ENCODE peak calls at places on chromosomes 6 and 20, in six cellular contexts. O is neural progenitor cell, S is PC-3, X is GM23248, Z is MM.1S, F is SK-N-SH. T is an unnamed sample. For H3F3A, the result is how much of the 10 kb centered on the place peaks cover.

GRCh38 chr6:119182404-119182803 is 103.9 kb upstream of the FAM184A start:
- DNase-seq in O (no peak), Z (no peak), F (no peak), X (no peak), S (no peak), T (no peak)

GRCh38 chr6:81766482-81767069 is 14.1 kb upstream of the TENT5A start:
- DNase-seq in Z (no peak), O (no peak), F (no peak), X (peak), S (peak), T (no peak)

GRCh38 chr20:3812975-3813599 is 7.3 kb upstream of the AP5S1 start:
- DNase-seq in F (no peak), Z (no peak), O (no peak), S (no peak), X (no peak), T (no peak)

GRCh38 chr20:24425523-24425922 is 43.9 kb upstream of the SYNDIG1 start:
- DNase-seq in S (no peak), O (no peak), X (no peak), F (no peak), Z (no peak), T (peak)

GRCh38 chr20:60313609-60314008 is 355.4 kb downstream of the CDH26 start:
- DNase-seq in Z (no peak), X (no peak), O (no peak), S (no peak), F (no peak), T (no peak)

GRCh38 chr6:571892-572291 is 85.0 kb downstream of the HUS1B start:
- DNase-seq in S (peak), O (no peak), X (no peak), F (no peak), Z (no peak), T (no peak)

GRCh38 chr6:88562737-88563625 is 396.8 kb upstream of the CNR1 start:
- DNase-seq in Z (no peak), S (no peak), O (no peak), F (no peak), X (no peak), T (no peak)

GRCh38 chr6:81937296-81937937 is 184.9 kb upstream of the TENT5A start:
- DNase-seq in O (no peak), X (peak), S (peak), F (no peak), Z (no peak), T (no peak)

GRCh38 chr6:106849676-106850332 is 124.7 kb downstream of the CD24 start:
- DNase-seq in X (no peak), S (no peak), O (no peak), F (no peak), Z (no peak), T (no peak)

GRCh38 chr6:100137759-100138158 is 143.7 kb upstream of the MCHR2 start:
- DNase-seq in X (no peak), F (no peak), S (no peak), Z (no peak), O (no peak), T (no peak)

GRCh38 chr20:37576911-37577310 is 49.2 kb upstream of the BLCAP start:
- DNase-seq in F (no peak), Z (no peak), O (no peak), X (no peak), S (no peak), T (no peak)

GRCh38 chr6:32079566-32080290 is 29.4 kb downstream of the TNXB start:
- DNase-seq in S (peak), O (no peak), X (peak), Z (no peak), F (no peak), T (no peak)
- H3F3A ChIP-seq in S (under half), O (under half), X (under half), Z (under half), F (under half), T (under half)

GRCh38 chr20:19129976-19130612 is 82.3 kb upstream of the SLC24A3 start:
- DNase-seq in S (no peak), F (no peak), O (no peak), X (no peak), Z (peak), T (no peak)
- TF ChIP-seq EZH2phosphoT487 in S (no peak), F (no peak), O (no peak), X (no peak), Z (no peak), T (no peak)

GRCh38 chr6:3406928-3407809 is 49.7 kb downstream of the SLC22A23 start:
- DNase-seq in F (no peak), Z (peak), O (no peak), X (no peak), S (peak), T (no peak)

GRCh38 chr6:3405679-3406078 is 51.2 kb downstream of the SLC22A23 start:
- DNase-seq in F (no peak), Z (no peak), O (no peak), S (peak), X (peak), T (no peak)

GRCh38 chr6:3407840-3408239 is 49.0 kb downstream of the SLC22A23 start:
- DNase-seq in F (no peak), O (no peak), S (no peak), X (no peak), Z (no peak), T (no peak)

GRCh38 chr6:3405182-3405518 is 51.7 kb downstream of the SLC22A23 start:
- DNase-seq in Z (no peak), X (peak), S (peak), F (no peak), O (no peak), T (no peak)

DNA sequence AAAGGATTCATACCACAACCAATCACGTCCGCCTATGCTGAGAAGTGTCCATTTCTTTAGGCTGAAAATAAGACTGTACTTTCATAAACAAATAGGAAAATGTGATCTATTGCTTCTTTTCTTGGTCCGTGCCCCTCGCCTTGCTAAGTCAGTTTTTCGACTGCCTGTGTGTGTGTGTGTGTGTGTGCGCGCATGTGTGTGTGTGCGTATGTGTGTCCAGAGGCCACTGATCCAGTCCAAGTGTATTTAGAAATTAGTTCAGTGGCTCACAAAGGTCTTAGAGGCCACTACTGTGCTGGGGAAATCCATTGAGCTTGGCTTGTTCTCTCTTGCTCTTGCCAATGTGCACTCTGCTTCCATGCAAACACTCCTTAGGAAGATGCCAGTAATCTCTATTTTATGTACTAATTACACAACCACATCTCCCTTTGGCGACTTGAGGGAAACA is 50.5 kb downstream of the SLC22A23 start:
- DNase-seq in S (no peak), O (no peak), Z (no peak), X (no peak), F (no peak), T (no peak)
- H3F3A ChIP-seq in S (under half), O (under half), Z (under half), X (under half), F (under half), T (under half)

GRCh38 chr6:162854228-162854627 is 126.5 kb downstream of the PACRG start:
- DNase-seq in X (no peak), S (no peak), F (no peak), Z (no peak), O (no peak), T (no peak)

GRCh38 chr6:162852810-162853577 is 125.2 kb downstream of the PACRG start:
- DNase-seq in F (no peak), X (no peak), S (no peak), O (peak), Z (no peak), T (peak)

GRCh38 chr6:162856885-162857284 is 129.1 kb downstream of the PACRG start:
- DNase-seq in F (peak), O (peak), Z (no peak), S (peak), X (peak), T (peak)

GRCh38 chr6:162857321-162857720 is 129.5 kb downstream of the PACRG start:
- DNase-seq in Z (no peak), F (no peak), S (no peak), X (no peak), O (peak), T (peak)

DNA sequence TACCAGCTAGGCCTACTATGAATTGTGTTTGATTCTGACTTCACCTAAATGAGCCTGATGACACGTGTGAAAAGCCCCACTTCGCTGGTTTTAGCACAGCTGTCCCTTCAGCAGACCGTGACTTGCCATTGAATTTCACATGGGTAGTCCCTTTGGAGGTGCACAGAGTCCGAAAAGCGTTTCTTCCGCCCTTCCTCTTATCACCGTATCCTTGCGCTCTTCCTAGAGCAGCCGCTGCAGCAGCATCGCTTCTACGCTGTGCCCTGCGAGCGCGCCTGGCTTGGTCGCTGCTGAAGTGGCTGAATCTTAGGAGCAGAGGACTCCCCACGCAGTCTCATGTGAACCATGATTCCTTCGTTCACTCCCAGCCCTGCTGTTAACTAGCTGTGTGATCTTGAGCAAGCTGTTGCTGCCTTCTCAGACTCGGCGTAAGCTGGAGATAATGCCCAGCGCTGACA is 127.0 kb downstream of the PACRG start:
- DNase-seq in S (no peak), X (no peak), O (peak), Z (no peak), F (no peak), T (no peak)
- TF ChIP-seq EZH2phosphoT487 in S (no peak), X (no peak), O (no peak), Z (no peak), F (no peak), T (no peak)

GRCh38 chr6:34232901-34233300 is 3.8 kb upstream of the HMGA1 start:
- DNase-seq in F (no peak), Z (no peak), X (peak), S (no peak), O (no peak), T (no peak)
- H3F3A ChIP-seq in F (under half), Z (under half), X (under half), S (under half), O (under half), T (under half)

DNA sequence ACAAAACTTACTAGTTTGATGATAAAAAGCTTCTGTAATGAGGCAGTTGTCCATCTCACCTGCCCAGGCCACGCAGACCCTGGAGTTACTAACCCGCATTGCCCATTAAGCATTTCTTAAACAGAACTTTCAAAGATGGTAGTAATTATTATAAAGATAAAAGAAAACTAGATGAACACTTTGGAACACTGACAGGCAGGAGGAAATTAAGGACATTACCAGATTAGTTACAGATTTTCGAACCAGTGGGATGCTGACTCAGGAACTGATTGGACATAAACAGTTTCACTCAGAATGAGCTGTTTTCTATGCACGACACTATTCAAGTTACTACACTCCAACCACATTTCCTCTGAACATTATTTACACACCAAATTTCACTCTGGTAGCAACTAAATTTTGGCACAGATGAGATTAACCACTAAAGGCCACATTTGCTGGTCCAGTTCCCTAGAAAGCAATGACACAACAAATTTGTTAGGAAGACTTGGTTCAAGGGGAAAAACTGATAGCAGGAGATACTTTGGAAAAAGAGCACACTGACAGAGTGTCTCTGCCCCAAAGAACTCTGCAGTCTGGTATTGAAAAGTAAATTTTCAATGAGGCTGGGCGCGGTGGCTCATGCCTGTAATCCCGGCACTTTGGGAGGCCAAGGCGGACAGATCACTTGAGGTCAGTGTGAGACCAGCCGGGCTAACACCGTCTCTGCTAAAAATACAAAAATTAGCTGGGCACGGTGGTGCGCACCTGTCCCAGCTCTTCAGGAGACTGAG is 3.0 kb downstream of the ROMO1 start:
- DNase-seq in Z (no peak), F (no peak), O (no peak), X (peak), S (no peak), T (no peak)
- TF ChIP-seq EZH2phosphoT487 in Z (no peak), F (no peak), O (no peak), X (no peak), S (no peak), T (no peak)

T was measured in GM23338.